ENCODE peak calls at places on chromosomes 1 and 21, in six cellular contexts. D is pancreas, V is fibroblast of lung, P is neural progenitor cell, Y is tibial artery, C is left lung. A is an unnamed sample.

GRCh38 chr21:45831991-45832740 is 149.4 kb upstream of the COL6A1 start:
- DNase-seq in D (no peak), V (peak; percentile 28), P (no peak), Y (no peak), C (no peak), A (no peak)

GRCh38 chr1:182549346-182549745 is 39.7 kb downstream of the RNASEL start:
- DNase-seq in D (no peak), V (no peak), P (no peak), Y (no peak), C (no peak), A (no peak)

GRCh38 chr1:111513410-111514020 is 10.1 kb upstream of the ADORA3 start:
- DNase-seq in D (no peak), V (no peak), P (no peak), Y (no peak), C (no peak), A (no peak)

GRCh38 chr1:39539252-39539790 is 37.3 kb downstream of the PABPC4 start:
- DNase-seq in D (no peak), V (peak; percentile 58), P (peak; percentile 86), Y (peak; percentile 71), C (no peak), A (peak; percentile 31)

GRCh38 chr21:41673071-41673470 is 93.8 kb downstream of the RIPK4 start:
- DNase-seq in D (peak; percentile 58), V (no peak), P (no peak), Y (no peak), C (no peak), A (no peak)

GRCh38 chr21:41369105-41369914 is 7.5 kb downstream of the MX2 start:
- DNase-seq in D (peak; percentile 65), V (no peak), P (peak; percentile 82), Y (no peak), C (no peak), A (no peak)

GRCh38 chr1:208564466-208564865 is 320.3 kb upstream of the PLXNA2 start:
- DNase-seq in D (no peak), V (no peak), P (no peak), Y (no peak), C (no peak), A (no peak)

GRCh38 chr1:54265661-54266060 is 65.7 kb downstream of the MRPL37 start:
- DNase-seq in D (no peak), V (no peak), P (no peak), Y (no peak), C (peak; percentile 36), A (no peak)

GRCh38 chr1:213061263-213061662 is 10.2 kb downstream of the RPS6KC1 start:
- DNase-seq in D (no peak), V (no peak), P (no peak), Y (no peak), C (no peak), A (no peak)

GRCh38 chr1:29655945-29656866 is 419.9 kb downstream of the PTPRU start:
- DNase-seq in D (no peak), V (no peak), P (peak; percentile 58), Y (no peak), C (no peak), A (no peak)

GRCh38 chr1:2523191-2523890 is 3.1 kb downstream of the PANK4 start:
- DNase-seq in D (no peak), V (no peak), P (no peak), Y (no peak), C (no peak), A (no peak)

GRCh38 chr1:206508956-206509355 is 1.6 kb downstream of the RASSF5 start:
- DNase-seq in D (peak; percentile 49), V (peak; percentile 36), P (no peak), Y (no peak), C (no peak), A (no peak)

GRCh38 chr1:159011701-159012100 is 2.0 kb downstream of the IFI16 start:
- DNase-seq in D (no peak), V (no peak), P (no peak), Y (no peak), C (no peak), A (no peak)

DNA sequence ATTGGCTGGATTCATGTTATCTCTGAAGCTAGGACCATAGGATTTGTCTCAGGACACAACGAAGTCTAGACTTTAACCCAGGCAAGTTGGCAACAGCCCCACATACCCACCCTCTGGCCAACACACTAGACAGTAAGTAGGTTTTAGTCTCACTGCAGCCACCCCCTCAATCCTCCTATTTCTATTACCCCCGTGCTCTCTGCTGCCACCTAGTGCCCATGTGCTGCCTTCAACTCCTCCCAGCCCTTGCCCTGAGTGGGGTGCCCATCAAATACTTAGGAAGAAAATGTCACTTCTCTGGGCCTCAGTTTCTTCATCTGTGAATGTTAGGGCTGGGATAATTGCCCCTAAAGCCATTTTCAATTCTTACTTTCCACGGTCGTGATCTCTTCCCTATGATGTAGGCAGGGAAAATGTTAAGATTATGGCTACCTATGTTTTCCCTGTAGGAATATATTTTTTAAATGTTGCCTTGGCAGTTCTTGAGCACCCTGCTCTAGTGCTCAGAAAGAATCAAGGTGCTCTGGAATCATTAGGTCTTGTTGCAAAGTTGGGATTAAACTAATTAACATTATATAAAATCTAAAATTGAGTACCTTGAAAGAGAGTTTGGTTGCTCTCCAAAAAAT is 213.0 kb downstream of the LMX1A start:
- DNase-seq in D (peak; percentile 73), V (no peak), P (peak; percentile 22), Y (no peak), C (no peak), A (no peak)
- TF ChIP-seq CTCF in D (peak; percentile 48), V (peak; percentile 59), P (peak; percentile 68), Y (peak; percentile 9), C (peak; percentile 49), A (no peak)

GRCh38 chr1:91798241-91798648 is 87.7 kb downstream of the TGFBR3 start:
- DNase-seq in D (no peak), V (no peak), P (no peak), Y (no peak), C (no peak), A (no peak)
- H3K27ac ChIP-seq in D (no peak overlapping the region), V (no peak overlapping the region), P (no peak overlapping the region), Y (no peak overlapping the region), C (no peak overlapping the region), A (no peak overlapping the region)

DNA sequence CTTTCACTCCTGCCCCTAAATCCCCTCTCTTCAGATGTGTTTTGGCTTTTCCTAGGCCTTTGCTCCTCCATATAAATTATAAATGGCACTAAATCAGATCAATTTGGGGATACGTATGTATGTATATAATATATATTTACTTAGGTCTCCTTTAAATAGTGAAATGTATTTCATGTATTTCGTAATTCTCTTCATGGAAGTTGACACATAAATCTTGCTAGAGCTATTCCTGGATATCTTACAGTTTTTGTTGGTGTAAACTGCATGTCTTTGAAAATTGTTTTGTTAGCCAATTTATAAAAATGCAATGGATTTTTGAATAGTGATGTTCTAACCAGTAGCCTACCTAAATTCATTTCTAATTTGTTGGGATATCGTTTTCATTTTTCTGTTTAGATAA is 9.0 kb downstream of the RPF1 start:
- DNase-seq in D (no peak), V (no peak), P (no peak), Y (no peak), C (no peak), A (no peak)
- H3K27me3 ChIP-seq in D (no peaks in the 10 kb centered on the region), V (no peaks in the 10 kb centered on the region), P (no peaks in the 10 kb centered on the region), Y (no peaks in the 10 kb centered on the region), C (no peaks in the 10 kb centered on the region), A (no peaks in the 10 kb centered on the region)

GRCh38 chr21:33901421-33902288 is 13.9 kb downstream of the ATP5PO start:
- DNase-seq in D (no peak), V (peak; percentile 70), P (peak; percentile 74), Y (peak; percentile 31), C (no peak), A (no peak)
- TF ChIP-seq CTCF in D (no peak), V (peak; percentile 55), P (peak; percentile 76), Y (peak; percentile 42), C (peak; percentile 35), A (peak; percentile 33)

GRCh38 chr1:116879478-116880133 is 30.1 kb upstream of the PTGFRN start:
- DNase-seq in D (peak; percentile 63), V (no peak), P (no peak), Y (no peak), C (no peak), A (no peak)
- H3K27ac ChIP-seq in D (peak overlapping the region; percentile 86), V (no peak overlapping the region), P (peak overlapping the region; percentile 85), Y (peak overlapping the region; percentile 14), C (no peak overlapping the region), A (no peak overlapping the region)

GRCh38 chr21:34886554-34887385 is 162.3 kb downstream of the RUNX1 start:
- DNase-seq in D (peak; percentile 71), V (no peak), P (peak; percentile 76), Y (peak; percentile 40), C (peak; percentile 87), A (no peak)

GRCh38 chr21:34887729-34888568 is 161.2 kb downstream of the RUNX1 start:
- DNase-seq in D (peak; percentile 82), V (peak; percentile 98), P (peak; percentile 54), Y (peak; percentile 83), C (peak; percentile 95), A (peak; percentile 80)

GRCh38 chr21:34884346-34884929 is 164.7 kb downstream of the RUNX1 start:
- DNase-seq in D (no peak), V (no peak), P (no peak), Y (no peak), C (no peak), A (no peak)

GRCh38 chr21:34885125-34885524 is 164.0 kb downstream of the RUNX1 start:
- DNase-seq in D (no peak), V (no peak), P (peak; percentile 43), Y (no peak), C (no peak), A (no peak)

GRCh38 chr21:34885636-34886553 is 163.2 kb downstream of the RUNX1 start:
- DNase-seq in D (no peak), V (no peak), P (peak; percentile 57), Y (no peak), C (peak; percentile 75), A (no peak)
- H3K27me3 ChIP-seq in D (no peaks in the 10 kb centered on the region), V (no peaks in the 10 kb centered on the region), P (peaks cover 99% of the 10 kb centered on the region), Y (no peaks in the 10 kb centered on the region), C (no peaks in the 10 kb centered on the region), A (peaks cover 5% of the 10 kb centered on the region)